ENCODE peak calls at places on chromosome 20, in six cellular contexts. One of them, this sample, is unnamed.

GRCh38 chr20:50813801-50814200 is 18.9 kb downstream of the BCAS4 start:
- DNase-seq in dorsolateral prefrontal cortex: no peak
- DNase-seq in BE2C: no peak
- DNase-seq in esophagus squamous epithelium: no peak
- DNase-seq in spleen: no peak
- DNase-seq in fibroblast of lung: no peak
- DNase-seq in this sample: no peak

GRCh38 chr20:33521461-33521860 is 31.6 kb downstream of the CBFA2T2 start:
- DNase-seq in dorsolateral prefrontal cortex: no peak
- DNase-seq in esophagus squamous epithelium: no peak
- DNase-seq in BE2C: no peak
- DNase-seq in fibroblast of lung: no peak
- DNase-seq in spleen: no peak
- DNase-seq in this sample: no peak

GRCh38 chr20:20051767-20052073 is 546 bp downstream of the CRNKL1 start:
- DNase-seq in esophagus squamous epithelium: no peak
- DNase-seq in dorsolateral prefrontal cortex: no peak
- DNase-seq in BE2C: no peak
- DNase-seq in spleen: no peak
- DNase-seq in fibroblast of lung: no peak
- DNase-seq in this sample: no peak

GRCh38 chr20:33649201-33649631 is 12.9 kb upstream of the C20orf144 start:
- DNase-seq in fibroblast of lung: peak; percentile 66
- DNase-seq in dorsolateral prefrontal cortex: no peak
- DNase-seq in esophagus squamous epithelium: no peak
- DNase-seq in BE2C: peak; percentile 58
- DNase-seq in spleen: peak; percentile 68
- DNase-seq in this sample: no peak

GRCh38 chr20:24746351-24746685 is 202.8 kb upstream of the CST7 start:
- DNase-seq in dorsolateral prefrontal cortex: no peak
- DNase-seq in BE2C: no peak
- DNase-seq in esophagus squamous epithelium: no peak
- DNase-seq in fibroblast of lung: no peak
- DNase-seq in spleen: peak; percentile 74
- DNase-seq in this sample: no peak

GRCh38 chr20:49483018-49483705 is 694 bp upstream of the KCNB1 start:
- DNase-seq in BE2C: no peak
- DNase-seq in fibroblast of lung: no peak
- DNase-seq in spleen: no peak
- DNase-seq in dorsolateral prefrontal cortex: no peak
- DNase-seq in esophagus squamous epithelium: no peak
- DNase-seq in this sample: no peak

GRCh38 chr20:39897058-39897457 is 792.0 kb downstream of the MAFB start:
- DNase-seq in esophagus squamous epithelium: no peak
- DNase-seq in fibroblast of lung: peak; percentile 90
- DNase-seq in BE2C: no peak
- DNase-seq in spleen: no peak
- DNase-seq in dorsolateral prefrontal cortex: no peak
- DNase-seq in this sample: peak; percentile 79

GRCh38 chr20:49432562-49432961 is 49.9 kb downstream of the KCNB1 start:
- DNase-seq in spleen: no peak
- DNase-seq in fibroblast of lung: no peak
- DNase-seq in esophagus squamous epithelium: no peak
- DNase-seq in dorsolateral prefrontal cortex: no peak
- DNase-seq in BE2C: no peak
- DNase-seq in this sample: no peak

GRCh38 chr20:18224968-18225568 is 63.3 kb upstream of the ZNF133 start:
- DNase-seq in esophagus squamous epithelium: no peak
- DNase-seq in spleen: no peak
- DNase-seq in dorsolateral prefrontal cortex: no peak
- DNase-seq in fibroblast of lung: peak; percentile 74
- DNase-seq in BE2C: peak; percentile 52
- DNase-seq in this sample: peak; percentile 59

GRCh38 chr20:36606171-36607116 is 865 bp downstream of the RAB5IF start:
- DNase-seq in spleen: no peak
- DNase-seq in esophagus squamous epithelium: no peak
- DNase-seq in fibroblast of lung: peak; percentile 39
- DNase-seq in BE2C: no peak
- DNase-seq in dorsolateral prefrontal cortex: no peak
- DNase-seq in this sample: no peak

GRCh38 chr20:55140631-55141030 is 665.2 kb downstream of the DOK5 start:
- DNase-seq in dorsolateral prefrontal cortex: no peak
- DNase-seq in fibroblast of lung: no peak
- DNase-seq in esophagus squamous epithelium: no peak
- DNase-seq in BE2C: no peak
- DNase-seq in spleen: no peak
- DNase-seq in this sample: peak; percentile 88

GRCh38 chr20:47296950-47297349 is 59.5 kb downstream of the ZMYND8 start:
- DNase-seq in fibroblast of lung: no peak
- DNase-seq in dorsolateral prefrontal cortex: no peak
- DNase-seq in spleen: no peak
- DNase-seq in esophagus squamous epithelium: no peak
- DNase-seq in BE2C: no peak
- DNase-seq in this sample: no peak

GRCh38 chr20:47768016-47768953 is 17.0 kb downstream of the SULF2 start:
- DNase-seq in fibroblast of lung: no peak
- DNase-seq in spleen: no peak
- DNase-seq in BE2C: no peak
- DNase-seq in esophagus squamous epithelium: no peak
- DNase-seq in dorsolateral prefrontal cortex: no peak
- DNase-seq in this sample: no peak

GRCh38 chr20:31690124-31690666 is 32.5 kb downstream of the BCL2L1 start:
- DNase-seq in dorsolateral prefrontal cortex: no peak
- DNase-seq in esophagus squamous epithelium: no peak
- DNase-seq in fibroblast of lung: no peak
- DNase-seq in spleen: no peak
- DNase-seq in BE2C: no peak
- DNase-seq in this sample: no peak

GRCh38 chr20:58243653-58244410 is 15.4 kb upstream of the ANKRD60 start:
- DNase-seq in dorsolateral prefrontal cortex: no peak
- DNase-seq in fibroblast of lung: no peak
- DNase-seq in esophagus squamous epithelium: no peak
- DNase-seq in BE2C: no peak
- DNase-seq in spleen: no peak
- DNase-seq in this sample: no peak

GRCh38 chr20:33677991-33678431 is 3.8 kb upstream of the NECAB3 start:
- DNase-seq in esophagus squamous epithelium: no peak
- DNase-seq in BE2C: peak; percentile 71
- DNase-seq in spleen: no peak
- DNase-seq in fibroblast of lung: no peak
- DNase-seq in dorsolateral prefrontal cortex: no peak
- DNase-seq in this sample: peak; percentile 95

GRCh38 chr20:62740286-62741141 is 31.9 kb downstream of the NTSR1 start:
- DNase-seq in dorsolateral prefrontal cortex: no peak
- DNase-seq in BE2C: no peak
- DNase-seq in esophagus squamous epithelium: peak; percentile 57
- DNase-seq in spleen: peak; percentile 88
- DNase-seq in fibroblast of lung: peak; percentile 82
- DNase-seq in this sample: peak; percentile 73

GRCh38 chr20:61951695-61952533 is 113.8 kb downstream of the TAF4 start:
- DNase-seq in BE2C: no peak
- DNase-seq in dorsolateral prefrontal cortex: no peak
- DNase-seq in spleen: peak; percentile 46
- DNase-seq in fibroblast of lung: peak; percentile 30
- DNase-seq in esophagus squamous epithelium: no peak
- DNase-seq in this sample: peak; percentile 76

GRCh38 chr20:20130399-20130798 is 78.1 kb downstream of the CFAP61 start:
- DNase-seq in dorsolateral prefrontal cortex: no peak
- DNase-seq in BE2C: peak; percentile 31
- DNase-seq in esophagus squamous epithelium: no peak
- DNase-seq in spleen: no peak
- DNase-seq in fibroblast of lung: peak; percentile 2
- DNase-seq in this sample: no peak

GRCh38 chr20:24970743-24971142 is 21.7 kb downstream of the CST7 start:
- DNase-seq in esophagus squamous epithelium: no peak
- DNase-seq in dorsolateral prefrontal cortex: no peak
- DNase-seq in spleen: peak; percentile 54
- DNase-seq in fibroblast of lung: no peak
- DNase-seq in BE2C: no peak
- DNase-seq in this sample: no peak

GRCh38 chr20:24465168-24465567 is 4.3 kb upstream of the SYNDIG1 start:
- DNase-seq in spleen: no peak
- DNase-seq in esophagus squamous epithelium: no peak
- DNase-seq in BE2C: no peak
- DNase-seq in dorsolateral prefrontal cortex: no peak
- DNase-seq in fibroblast of lung: no peak
- DNase-seq in this sample: no peak

GRCh38 chr20:57948177-57948955 is 238.6 kb upstream of the PMEPA1 start:
- DNase-seq in esophagus squamous epithelium: no peak
- DNase-seq in BE2C: no peak
- DNase-seq in fibroblast of lung: no peak
- DNase-seq in dorsolateral prefrontal cortex: no peak
- DNase-seq in spleen: no peak
- DNase-seq in this sample: no peak

GRCh38 chr20:14986026-14986655 is 648.7 kb upstream of the FLRT3 start:
- DNase-seq in BE2C: no peak
- DNase-seq in spleen: no peak
- DNase-seq in dorsolateral prefrontal cortex: no peak
- DNase-seq in esophagus squamous epithelium: no peak
- DNase-seq in fibroblast of lung: no peak
- DNase-seq in this sample: no peak

GRCh38 chr20:6740096-6740495 is 27.4 kb upstream of the BMP2 start:
- DNase-seq in BE2C: no peak
- DNase-seq in dorsolateral prefrontal cortex: no peak
- DNase-seq in fibroblast of lung: no peak
- DNase-seq in esophagus squamous epithelium: no peak
- DNase-seq in spleen: no peak
- DNase-seq in this sample: no peak

GRCh38 chr20:33209789-33210188 is 7.4 kb upstream of the BPIFA3 start:
- DNase-seq in spleen: no peak
- DNase-seq in fibroblast of lung: peak; percentile 47
- DNase-seq in BE2C: peak; percentile 25
- DNase-seq in dorsolateral prefrontal cortex: no peak
- DNase-seq in esophagus squamous epithelium: no peak
- DNase-seq in this sample: peak; percentile 88

GRCh38 chr20:14234666-14235295 is 102.6 kb downstream of the FLRT3 start:
- DNase-seq in dorsolateral prefrontal cortex: no peak
- DNase-seq in BE2C: no peak
- DNase-seq in spleen: no peak
- DNase-seq in fibroblast of lung: peak; percentile 47
- DNase-seq in esophagus squamous epithelium: no peak
- DNase-seq in this sample: no peak

GRCh38 chr20:16732506-16733152 is 2.8 kb downstream of the SNRPB2 start:
- DNase-seq in dorsolateral prefrontal cortex: no peak
- DNase-seq in spleen: no peak
- DNase-seq in BE2C: no peak
- DNase-seq in esophagus squamous epithelium: no peak
- DNase-seq in fibroblast of lung: no peak
- DNase-seq in this sample: no peak

DNA sequence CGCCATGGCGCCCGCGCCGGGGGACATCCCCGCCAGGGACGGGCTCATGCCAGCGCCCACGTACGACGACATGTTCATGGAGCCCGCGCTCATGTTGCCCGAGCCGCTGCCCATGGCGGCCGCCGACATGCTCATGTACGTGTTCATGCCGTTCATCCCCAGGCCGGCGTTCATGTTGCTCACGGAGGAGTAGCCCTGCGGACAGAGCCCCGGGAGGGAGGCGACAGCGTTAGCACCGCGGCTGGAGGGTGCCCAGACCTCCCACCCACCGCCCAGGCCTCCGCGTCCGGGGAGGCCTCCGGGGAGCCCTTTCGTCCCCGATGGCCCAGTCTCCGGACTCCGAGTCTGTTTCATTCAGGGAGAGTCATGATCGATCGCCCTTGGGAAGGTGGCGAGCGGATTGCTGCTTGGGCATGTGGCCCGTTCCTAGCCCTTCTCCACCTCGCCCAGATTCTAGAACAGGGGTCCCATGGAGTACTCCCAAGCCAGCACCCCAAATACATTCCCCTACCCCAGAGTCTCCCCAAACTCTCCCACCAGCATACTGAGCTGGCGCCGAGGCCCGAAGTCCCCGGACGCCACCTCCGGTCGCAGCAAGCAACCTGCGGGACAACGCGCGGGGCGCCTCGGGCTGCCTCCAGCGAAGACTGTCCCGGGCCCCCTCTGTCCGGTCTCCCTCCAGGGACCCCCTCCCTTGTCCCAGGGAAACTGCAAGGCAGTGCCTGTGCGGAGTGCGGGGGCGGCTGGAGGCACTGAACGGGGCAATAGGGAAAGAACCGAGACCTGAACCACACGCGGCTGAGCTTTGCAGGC is 1.2 kb downstream of the FOXA2 start:
- DNase-seq in dorsolateral prefrontal cortex: no peak
- DNase-seq in spleen: no peak
- DNase-seq in fibroblast of lung: no peak
- DNase-seq in BE2C: no peak
- DNase-seq in esophagus squamous epithelium: no peak
- DNase-seq in this sample: peak; percentile 14
- H3K4me3 ChIP-seq in dorsolateral prefrontal cortex: peak overlapping the region; percentile 42
- H3K4me3 ChIP-seq in spleen: peak overlapping the region; percentile 52
- H3K4me3 ChIP-seq in fibroblast of lung: no peak overlapping the region
- H3K4me3 ChIP-seq in BE2C: no peak overlapping the region
- H3K4me3 ChIP-seq in esophagus squamous epithelium: no peak overlapping the region
- H3K4me3 ChIP-seq in this sample: peak overlapping the region; percentile 66

GRCh38 chr20:44731657-44732056 is 14.0 kb upstream of the KCNK15 start:
- DNase-seq in spleen: no peak
- DNase-seq in fibroblast of lung: no peak
- DNase-seq in BE2C: no peak
- DNase-seq in dorsolateral prefrontal cortex: no peak
- DNase-seq in esophagus squamous epithelium: no peak
- DNase-seq in this sample: no peak

GRCh38 chr20:44725852-44726251 is 10.7 kb downstream of the CCN5 start:
- DNase-seq in spleen: no peak
- DNase-seq in fibroblast of lung: no peak
- DNase-seq in BE2C: no peak
- DNase-seq in dorsolateral prefrontal cortex: no peak
- DNase-seq in esophagus squamous epithelium: no peak
- DNase-seq in this sample: no peak

GRCh38 chr20:44727039-44727438 is 11.9 kb downstream of the CCN5 start:
- DNase-seq in BE2C: no peak
- DNase-seq in dorsolateral prefrontal cortex: no peak
- DNase-seq in spleen: no peak
- DNase-seq in fibroblast of lung: no peak
- DNase-seq in esophagus squamous epithelium: no peak
- DNase-seq in this sample: no peak

GRCh38 chr20:44730441-44730840 is 15.2 kb upstream of the KCNK15 start:
- DNase-seq in BE2C: no peak
- DNase-seq in spleen: no peak
- DNase-seq in fibroblast of lung: peak; percentile 74
- DNase-seq in esophagus squamous epithelium: no peak
- DNase-seq in dorsolateral prefrontal cortex: no peak
- DNase-seq in this sample: no peak

GRCh38 chr20:44728835-44729342 is 13.7 kb downstream of the CCN5 start:
- DNase-seq in spleen: no peak
- DNase-seq in BE2C: peak; percentile 74
- DNase-seq in fibroblast of lung: peak; percentile 84
- DNase-seq in esophagus squamous epithelium: no peak
- DNase-seq in dorsolateral prefrontal cortex: no peak
- DNase-seq in this sample: peak; percentile 43
- H3K4me3 ChIP-seq in spleen: no peak overlapping the region
- H3K4me3 ChIP-seq in BE2C: peak overlapping the region; percentile 1
- H3K4me3 ChIP-seq in fibroblast of lung: no peak overlapping the region
- H3K4me3 ChIP-seq in esophagus squamous epithelium: no peak overlapping the region
- H3K4me3 ChIP-seq in dorsolateral prefrontal cortex: no peak overlapping the region
- H3K4me3 ChIP-seq in this sample: no peak overlapping the region

GRCh38 chr20:21713470-21713869 is 8.0 kb downstream of the PAX1 start:
- DNase-seq in fibroblast of lung: no peak
- DNase-seq in dorsolateral prefrontal cortex: no peak
- DNase-seq in esophagus squamous epithelium: no peak
- DNase-seq in BE2C: no peak
- DNase-seq in spleen: no peak
- DNase-seq in this sample: no peak
- H3K4me3 ChIP-seq in fibroblast of lung: no peak overlapping the region
- H3K4me3 ChIP-seq in dorsolateral prefrontal cortex: no peak overlapping the region
- H3K4me3 ChIP-seq in esophagus squamous epithelium: no peak overlapping the region
- H3K4me3 ChIP-seq in BE2C: no peak overlapping the region
- H3K4me3 ChIP-seq in spleen: no peak overlapping the region
- H3K4me3 ChIP-seq in this sample: no peak overlapping the region

GRCh38 chr20:59515013-59515905 is 89.1 kb upstream of the PHACTR3 start:
- DNase-seq in dorsolateral prefrontal cortex: peak; percentile 87
- DNase-seq in esophagus squamous epithelium: no peak
- DNase-seq in fibroblast of lung: peak; percentile 38
- DNase-seq in BE2C: peak; percentile 90
- DNase-seq in spleen: no peak
- DNase-seq in this sample: peak; percentile 90
- H3K4me3 ChIP-seq in dorsolateral prefrontal cortex: no peak overlapping the region
- H3K4me3 ChIP-seq in esophagus squamous epithelium: no peak overlapping the region
- H3K4me3 ChIP-seq in fibroblast of lung: no peak overlapping the region
- H3K4me3 ChIP-seq in BE2C: no peak overlapping the region
- H3K4me3 ChIP-seq in spleen: no peak overlapping the region
- H3K4me3 ChIP-seq in this sample: no peak overlapping the region

This sample was measured in SJCRH30.